ENCODE peak calls at places on chromosomes 5 and 9, in four cellular contexts. U, E, T and X are unnamed samples.

GRCh38 chr5:143037071-143037470 is 266.9 kb downstream of the ARHGAP26 start:
- DNase-seq in U (peak), T (no peak), E (no peak), X (no peak)

GRCh38 chr5:176908677-176909358 is 9.7 kb upstream of the HK3 start:
- DNase-seq in E (no peak), T (no peak), U (no peak), X (no peak)

GRCh38 chr5:61327761-61328753 is 4.0 kb upstream of the ZSWIM6 start:
- DNase-seq in E (no peak), T (no peak), U (peak), X (no peak)

GRCh38 chr5:150138551-150139265 is 16.9 kb downstream of the PDGFRB start:
- DNase-seq in U (peak), E (no peak), T (no peak), X (no peak)

GRCh38 chr5:16617272-16617973 is 626 bp upstream of the RETREG1 start:
- DNase-seq in U (no peak), E (peak), T (peak), X (peak)

GRCh38 chr9:114307323-114308250 is 15.3 kb upstream of the ORM1 start:
- DNase-seq in U (no peak), T (peak), E (no peak), X (no peak)

GRCh38 chr5:156481741-156482140 is 154.8 kb downstream of the SGCD start:
- DNase-seq in T (no peak), U (no peak), E (no peak), X (no peak)

GRCh38 chr9:114662081-114662989 is 4.7 kb upstream of the TEX53 start:
- DNase-seq in U (peak), T (peak), E (peak), X (peak)

GRCh38 chr5:132747064-132747692 is at the start of gene CCNI2:
- DNase-seq in T (peak), U (no peak), E (peak), X (peak)

GRCh38 chr9:93903886-93904648 is 51.1 kb downstream of the BARX1 start:
- DNase-seq in U (no peak), T (no peak), E (no peak), X (no peak)